ENCODE peak calls at places on chromosomes 11 and 22, in ten cellular contexts. One of them, this sample, is unnamed.

GRCh38 chr11:2273771-2274170 is 3.4 kb upstream of the ASCL2 start:
- DNase-seq in HFF-Myc: no peak
- DNase-seq in WERI-Rb-1: no peak
- DNase-seq in stomach: peak; percentile 56
- DNase-seq in ovary: no peak
- DNase-seq in fibroblast of pulmonary artery: no peak
- DNase-seq in dorsolateral prefrontal cortex: no peak
- DNase-seq in right lobe of liver: no peak
- DNase-seq in testis: peak; percentile 11
- DNase-seq in heart left ventricle: no peak
- DNase-seq in this sample: peak; percentile 0

GRCh38 chr11:128854801-128855200 is 12.3 kb downstream of the KCNJ1 start:
- DNase-seq in dorsolateral prefrontal cortex: no peak
- DNase-seq in testis: no peak
- DNase-seq in stomach: no peak
- DNase-seq in ovary: no peak
- DNase-seq in right lobe of liver: no peak
- DNase-seq in heart left ventricle: no peak
- DNase-seq in WERI-Rb-1: no peak
- DNase-seq in HFF-Myc: no peak
- DNase-seq in fibroblast of pulmonary artery: no peak
- DNase-seq in this sample: no peak

GRCh38 chr11:87712802-87713202 is 462.4 kb downstream of the RAB38 start:
- DNase-seq in testis: no peak
- DNase-seq in stomach: no peak
- DNase-seq in WERI-Rb-1: no peak
- DNase-seq in ovary: no peak
- DNase-seq in heart left ventricle: no peak
- DNase-seq in dorsolateral prefrontal cortex: no peak
- DNase-seq in HFF-Myc: no peak
- DNase-seq in fibroblast of pulmonary artery: no peak
- DNase-seq in right lobe of liver: no peak
- DNase-seq in this sample: no peak

GRCh38 chr22:38086942-38087341 is 3.0 kb upstream of the SLC16A8 start:
- DNase-seq in HFF-Myc: no peak
- DNase-seq in stomach: no peak
- DNase-seq in WERI-Rb-1: no peak
- DNase-seq in fibroblast of pulmonary artery: no peak
- DNase-seq in dorsolateral prefrontal cortex: peak; percentile 35
- DNase-seq in right lobe of liver: peak; percentile 11
- DNase-seq in testis: no peak
- DNase-seq in ovary: peak; percentile 36
- DNase-seq in heart left ventricle: no peak
- DNase-seq in this sample: no peak

GRCh38 chr22:46770726-46771125 is 8.3 kb downstream of the TBC1D22A start:
- DNase-seq in stomach: no peak
- DNase-seq in dorsolateral prefrontal cortex: no peak
- DNase-seq in right lobe of liver: no peak
- DNase-seq in WERI-Rb-1: no peak
- DNase-seq in fibroblast of pulmonary artery: no peak
- DNase-seq in HFF-Myc: no peak
- DNase-seq in heart left ventricle: no peak
- DNase-seq in testis: peak; percentile 34
- DNase-seq in ovary: peak; percentile 18
- DNase-seq in this sample: no peak

GRCh38 chr11:9017773-9018172 is 14.0 kb upstream of the NRIP3 start:
- DNase-seq in WERI-Rb-1: no peak
- DNase-seq in HFF-Myc: no peak
- DNase-seq in testis: peak; percentile 29
- DNase-seq in fibroblast of pulmonary artery: peak; percentile 7
- DNase-seq in dorsolateral prefrontal cortex: peak; percentile 65
- DNase-seq in stomach: no peak
- DNase-seq in right lobe of liver: peak; percentile 35
- DNase-seq in heart left ventricle: peak; percentile 73
- DNase-seq in ovary: no peak
- DNase-seq in this sample: peak; percentile 48

GRCh38 chr11:7514099-7514725 is 413 bp downstream of the PPFIBP2 start:
- DNase-seq in ovary: no peak
- DNase-seq in testis: peak; percentile 41
- DNase-seq in fibroblast of pulmonary artery: no peak
- DNase-seq in heart left ventricle: peak; percentile 24
- DNase-seq in right lobe of liver: peak; percentile 62
- DNase-seq in stomach: no peak
- DNase-seq in HFF-Myc: no peak
- DNase-seq in dorsolateral prefrontal cortex: peak; percentile 55
- DNase-seq in WERI-Rb-1: no peak
- DNase-seq in this sample: peak; percentile 69

GRCh38 chr22:38569181-38569971 is 607 bp downstream of the DMC1 start:
- DNase-seq in stomach: no peak
- DNase-seq in fibroblast of pulmonary artery: no peak
- DNase-seq in HFF-Myc: no peak
- DNase-seq in ovary: peak; percentile 41
- DNase-seq in WERI-Rb-1: no peak
- DNase-seq in testis: peak; percentile 18
- DNase-seq in right lobe of liver: peak; percentile 21
- DNase-seq in dorsolateral prefrontal cortex: no peak
- DNase-seq in heart left ventricle: peak; percentile 22
- DNase-seq in this sample: no peak

GRCh38 chr22:32475428-32476010 is 908 bp downstream of the FBXO7 start:
- DNase-seq in fibroblast of pulmonary artery: peak; percentile 68
- DNase-seq in testis: peak; percentile 60
- DNase-seq in heart left ventricle: peak; percentile 40
- DNase-seq in HFF-Myc: no peak
- DNase-seq in right lobe of liver: peak; percentile 35
- DNase-seq in ovary: peak; percentile 22
- DNase-seq in WERI-Rb-1: no peak
- DNase-seq in stomach: peak; percentile 40
- DNase-seq in dorsolateral prefrontal cortex: peak; percentile 56
- DNase-seq in this sample: peak; percentile 62

GRCh38 chr11:126061707-126062678 is 673 bp downstream of the CDON start:
- DNase-seq in dorsolateral prefrontal cortex: peak; percentile 58
- DNase-seq in HFF-Myc: no peak
- DNase-seq in heart left ventricle: peak; percentile 30
- DNase-seq in WERI-Rb-1: peak; percentile 57
- DNase-seq in ovary: peak; percentile 77
- DNase-seq in stomach: no peak
- DNase-seq in right lobe of liver: peak; percentile 40
- DNase-seq in fibroblast of pulmonary artery: peak; percentile 12
- DNase-seq in testis: peak; percentile 41
- DNase-seq in this sample: peak; percentile 40

GRCh38 chr11:67270256-67271211 is 4.3 kb downstream of the GRK2 start:
- DNase-seq in WERI-Rb-1: no peak
- DNase-seq in heart left ventricle: peak; percentile 73
- DNase-seq in dorsolateral prefrontal cortex: peak; percentile 56
- DNase-seq in stomach: no peak
- DNase-seq in testis: no peak
- DNase-seq in right lobe of liver: peak; percentile 56
- DNase-seq in ovary: no peak
- DNase-seq in HFF-Myc: no peak
- DNase-seq in fibroblast of pulmonary artery: peak; percentile 39
- DNase-seq in this sample: peak; percentile 66

GRCh38 chr11:7186190-7186589 is 65.5 kb upstream of the SYT9 start:
- DNase-seq in stomach: no peak
- DNase-seq in right lobe of liver: no peak
- DNase-seq in heart left ventricle: no peak
- DNase-seq in WERI-Rb-1: no peak
- DNase-seq in testis: no peak
- DNase-seq in dorsolateral prefrontal cortex: no peak
- DNase-seq in fibroblast of pulmonary artery: peak; percentile 4
- DNase-seq in ovary: no peak
- DNase-seq in HFF-Myc: no peak
- DNase-seq in this sample: no peak

GRCh38 chr22:31818481-31819392 is 64.9 kb downstream of the DEPDC5 start:
- DNase-seq in testis: no peak
- DNase-seq in dorsolateral prefrontal cortex: no peak
- DNase-seq in ovary: no peak
- DNase-seq in right lobe of liver: no peak
- DNase-seq in stomach: no peak
- DNase-seq in HFF-Myc: no peak
- DNase-seq in fibroblast of pulmonary artery: no peak
- DNase-seq in heart left ventricle: no peak
- DNase-seq in WERI-Rb-1: no peak
- DNase-seq in this sample: no peak

GRCh38 chr11:3166268-3167142 is 1.4 kb upstream of the OSBPL5 start:
- DNase-seq in testis: no peak
- DNase-seq in ovary: peak; percentile 28
- DNase-seq in dorsolateral prefrontal cortex: peak; percentile 35
- DNase-seq in heart left ventricle: no peak
- DNase-seq in WERI-Rb-1: peak; percentile 78
- DNase-seq in right lobe of liver: no peak
- DNase-seq in HFF-Myc: no peak
- DNase-seq in fibroblast of pulmonary artery: no peak
- DNase-seq in stomach: no peak
- DNase-seq in this sample: no peak

DNA sequence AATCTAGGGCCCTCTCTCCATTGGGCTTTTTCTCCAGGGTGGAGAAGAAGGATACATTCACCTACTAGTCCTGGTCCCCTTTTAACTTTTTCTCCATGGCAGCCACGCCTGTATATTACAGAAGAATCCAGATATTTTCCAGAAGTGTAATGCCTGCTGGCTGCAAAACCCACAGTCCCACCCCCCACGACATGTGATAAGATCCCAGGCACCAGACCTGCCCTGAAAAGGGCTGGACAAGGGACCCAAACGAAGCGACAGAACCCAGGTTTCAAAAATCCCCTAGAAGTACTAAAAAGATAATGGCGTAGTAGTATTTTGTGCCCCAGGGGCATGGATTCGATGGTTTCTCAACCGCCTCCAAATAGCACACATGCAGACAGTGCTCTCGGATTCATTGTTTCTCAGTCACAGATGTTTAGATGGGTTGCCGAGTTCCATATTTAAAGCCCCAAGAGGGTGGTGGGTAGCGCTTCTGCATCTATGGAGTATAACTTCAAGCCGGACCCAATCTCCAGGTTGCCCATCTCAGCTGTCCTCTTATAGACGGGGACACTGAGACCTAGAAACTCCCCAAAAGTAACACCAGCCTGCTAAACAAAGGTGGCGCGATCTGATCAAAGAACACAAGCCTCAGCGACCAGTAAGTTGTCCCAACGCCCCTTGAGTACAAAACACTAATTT is 2.6 kb downstream of the WT1 start:
- DNase-seq in right lobe of liver: no peak
- DNase-seq in heart left ventricle: no peak
- DNase-seq in dorsolateral prefrontal cortex: no peak
- DNase-seq in HFF-Myc: no peak
- DNase-seq in testis: peak; percentile 37
- DNase-seq in WERI-Rb-1: no peak
- DNase-seq in fibroblast of pulmonary artery: no peak
- DNase-seq in ovary: no peak
- DNase-seq in stomach: no peak
- DNase-seq in this sample: no peak
- H3K4me3 ChIP-seq in right lobe of liver: no peak overlapping the region
- H3K4me3 ChIP-seq in heart left ventricle: peak overlapping the region; percentile 69
- H3K4me3 ChIP-seq in dorsolateral prefrontal cortex: no peak overlapping the region
- H3K4me3 ChIP-seq in HFF-Myc: no peak overlapping the region
- H3K4me3 ChIP-seq in testis: peak overlapping the region; percentile 75
- H3K4me3 ChIP-seq in WERI-Rb-1: no peak overlapping the region
- H3K4me3 ChIP-seq in fibroblast of pulmonary artery: peak overlapping the region; percentile 72
- H3K4me3 ChIP-seq in ovary: peak overlapping the region; percentile 87
- H3K4me3 ChIP-seq in stomach: peak overlapping the region; percentile 28
- H3K4me3 ChIP-seq in this sample: no peak overlapping the region

GRCh38 chr22:20215742-20216141 is 52.4 kb downstream of the RTN4R start:
- DNase-seq in WERI-Rb-1: no peak
- DNase-seq in ovary: no peak
- DNase-seq in stomach: no peak
- DNase-seq in right lobe of liver: no peak
- DNase-seq in HFF-Myc: no peak
- DNase-seq in dorsolateral prefrontal cortex: no peak
- DNase-seq in fibroblast of pulmonary artery: no peak
- DNase-seq in testis: no peak
- DNase-seq in heart left ventricle: no peak
- DNase-seq in this sample: no peak
- TF ChIP-seq CTCF in WERI-Rb-1: no peak
- TF ChIP-seq CTCF in ovary: no peak
- TF ChIP-seq CTCF in stomach: no peak
- TF ChIP-seq CTCF in right lobe of liver: no peak
- TF ChIP-seq CTCF in HFF-Myc: peak; percentile 4
- TF ChIP-seq CTCF in dorsolateral prefrontal cortex: no peak
- TF ChIP-seq CTCF in fibroblast of pulmonary artery: no peak
- TF ChIP-seq CTCF in testis: no peak
- TF ChIP-seq CTCF in heart left ventricle: no peak
- TF ChIP-seq CTCF in this sample: no peak

GRCh38 chr11:33387996-33388395 is 130.8 kb downstream of the HIPK3 start:
- DNase-seq in right lobe of liver: no peak
- DNase-seq in HFF-Myc: no peak
- DNase-seq in ovary: no peak
- DNase-seq in stomach: no peak
- DNase-seq in WERI-Rb-1: no peak
- DNase-seq in testis: no peak
- DNase-seq in heart left ventricle: no peak
- DNase-seq in fibroblast of pulmonary artery: no peak
- DNase-seq in dorsolateral prefrontal cortex: no peak
- DNase-seq in this sample: no peak
- H3K4me3 ChIP-seq in right lobe of liver: no peak overlapping the region
- H3K4me3 ChIP-seq in HFF-Myc: no peak overlapping the region
- H3K4me3 ChIP-seq in ovary: no peak overlapping the region
- H3K4me3 ChIP-seq in stomach: no peak overlapping the region
- H3K4me3 ChIP-seq in WERI-Rb-1: no peak overlapping the region
- H3K4me3 ChIP-seq in testis: no peak overlapping the region
- H3K4me3 ChIP-seq in heart left ventricle: no peak overlapping the region
- H3K4me3 ChIP-seq in fibroblast of pulmonary artery: no peak overlapping the region
- H3K4me3 ChIP-seq in dorsolateral prefrontal cortex: no peak overlapping the region
- H3K4me3 ChIP-seq in this sample: no peak overlapping the region

GRCh38 chr22:20779014-20779812 is 5.3 kb downstream of the SERPIND1 start:
- DNase-seq in ovary: no peak
- DNase-seq in stomach: no peak
- DNase-seq in WERI-Rb-1: no peak
- DNase-seq in dorsolateral prefrontal cortex: no peak
- DNase-seq in testis: no peak
- DNase-seq in fibroblast of pulmonary artery: no peak
- DNase-seq in HFF-Myc: no peak
- DNase-seq in right lobe of liver: no peak
- DNase-seq in heart left ventricle: no peak
- DNase-seq in this sample: no peak

GRCh38 chr22:20776624-20777405 is 2.9 kb downstream of the SERPIND1 start:
- DNase-seq in fibroblast of pulmonary artery: no peak
- DNase-seq in ovary: no peak
- DNase-seq in testis: no peak
- DNase-seq in dorsolateral prefrontal cortex: no peak
- DNase-seq in WERI-Rb-1: no peak
- DNase-seq in heart left ventricle: no peak
- DNase-seq in stomach: no peak
- DNase-seq in HFF-Myc: no peak
- DNase-seq in right lobe of liver: no peak
- DNase-seq in this sample: no peak

GRCh38 chr22:20779813-20780148 is 5.9 kb downstream of the SERPIND1 start:
- DNase-seq in fibroblast of pulmonary artery: peak; percentile 79
- DNase-seq in ovary: no peak
- DNase-seq in HFF-Myc: no peak
- DNase-seq in WERI-Rb-1: no peak
- DNase-seq in heart left ventricle: no peak
- DNase-seq in testis: no peak
- DNase-seq in dorsolateral prefrontal cortex: no peak
- DNase-seq in stomach: no peak
- DNase-seq in right lobe of liver: no peak
- DNase-seq in this sample: no peak

GRCh38 chr22:20775342-20775895 is 1.5 kb downstream of the SERPIND1 start:
- DNase-seq in HFF-Myc: no peak
- DNase-seq in right lobe of liver: no peak
- DNase-seq in dorsolateral prefrontal cortex: no peak
- DNase-seq in heart left ventricle: no peak
- DNase-seq in testis: no peak
- DNase-seq in ovary: no peak
- DNase-seq in stomach: no peak
- DNase-seq in fibroblast of pulmonary artery: no peak
- DNase-seq in WERI-Rb-1: no peak
- DNase-seq in this sample: no peak

GRCh38 chr22:20777420-20778177 is 3.7 kb downstream of the SERPIND1 start:
- DNase-seq in right lobe of liver: no peak
- DNase-seq in WERI-Rb-1: peak; percentile 35
- DNase-seq in testis: no peak
- DNase-seq in dorsolateral prefrontal cortex: no peak
- DNase-seq in ovary: no peak
- DNase-seq in fibroblast of pulmonary artery: peak; percentile 95
- DNase-seq in HFF-Myc: peak; percentile 1
- DNase-seq in stomach: no peak
- DNase-seq in heart left ventricle: no peak
- DNase-seq in this sample: no peak
- TF ChIP-seq CTCF in right lobe of liver: peak; percentile 27
- TF ChIP-seq CTCF in WERI-Rb-1: no peak
- TF ChIP-seq CTCF in testis: no peak
- TF ChIP-seq CTCF in dorsolateral prefrontal cortex: no peak
- TF ChIP-seq CTCF in ovary: no peak
- TF ChIP-seq CTCF in fibroblast of pulmonary artery: peak; percentile 14
- TF ChIP-seq CTCF in HFF-Myc: no peak
- TF ChIP-seq CTCF in stomach: no peak
- TF ChIP-seq CTCF in heart left ventricle: no peak
- TF ChIP-seq CTCF in this sample: no peak